ENCODE peak calls at places on chromosome 10, in seven cellular contexts. L, X, F, C, V, B and U are unnamed samples.

GRCh38 chr10:64286533-64286932 is 765.3 kb downstream of the REEP3 start:
- DNase-seq in L (no peak), X (no peak), F (no peak), C (no peak), V (no peak), B (no peak), U (no peak)

GRCh38 chr10:4804505-4804904 is 21.5 kb upstream of the AKR1E2 start:
- DNase-seq in L (no peak), X (no peak), F (no peak), C (no peak), V (no peak), B (no peak), U (no peak)

GRCh38 chr10:22321156-22321711 is 335 bp downstream of the BMI1 start:
- DNase-seq in L (peak), X (peak), F (peak), C (peak), V (peak), B (peak), U (peak)

GRCh38 chr10:62021116-62021515 is 119.6 kb downstream of the ARID5B start:
- DNase-seq in L (no peak), X (no peak), F (no peak), C (no peak), V (no peak), B (no peak), U (no peak)

GRCh38 chr10:133461841-133462240 is 8.1 kb downstream of the SCART1 start:
- DNase-seq in L (no peak), X (peak), F (no peak), C (no peak), V (no peak), B (no peak), U (peak)

GRCh38 chr10:89032141-89032814 is 41.7 kb downstream of the FAS start:
- DNase-seq in L (peak), X (no peak), F (no peak), C (no peak), V (no peak), B (no peak), U (peak)

GRCh38 chr10:82981137-82981723 is 1106.2 kb downstream of the NRG3 start:
- DNase-seq in L (no peak), X (no peak), F (no peak), C (no peak), V (no peak), B (no peak), U (no peak)

GRCh38 chr10:21526952-21527633 is 1.6 kb upstream of the SKIDA1 start:
- DNase-seq in L (peak), X (peak), F (peak), C (peak), V (no peak), B (peak), U (peak)

GRCh38 chr10:91163709-91164474 is 56.6 kb upstream of the PCGF5 start:
- DNase-seq in L (peak), X (no peak), F (peak), C (peak), V (no peak), B (peak), U (peak)

GRCh38 chr10:125236091-125236490 is 75.7 kb upstream of the CTBP2 start:
- DNase-seq in L (no peak), X (no peak), F (no peak), C (no peak), V (no peak), B (no peak), U (no peak)

GRCh38 chr10:60760711-60761210 is 17.5 kb upstream of the CDK1 start:
- DNase-seq in L (no peak), X (no peak), F (no peak), C (no peak), V (no peak), B (no peak), U (no peak)

GRCh38 chr10:49395741-49396665 is at the start of gene DRGX:
- DNase-seq in L (no peak), X (peak), F (no peak), C (no peak), V (no peak), B (no peak), U (no peak)

GRCh38 chr10:96130326-96130758 is 245 bp downstream of the ZNF518A start:
- DNase-seq in L (peak), X (peak), F (peak), C (peak), V (peak), B (peak), U (peak)